ENCODE peak calls at places on chromosomes 5 and 9, in four cellular contexts. One of them, this sample, is unnamed.

GRCh38 chr9:111622626-111623025 is 8.5 kb upstream of the DNAJC25 start:
- DNase-seq in IMR-90: peak; percentile 83
- DNase-seq in H1: no peak
- DNase-seq in H9: no peak
- DNase-seq in this sample: no peak

GRCh38 chr5:131079232-131079631 is 85.8 kb downstream of the HINT1 start:
- DNase-seq in IMR-90: no peak
- DNase-seq in H1: no peak
- DNase-seq in H9: no peak
- DNase-seq in this sample: no peak

GRCh38 chr9:132923346-132923902 is 21.0 kb downstream of the TSC1 start:
- DNase-seq in IMR-90: no peak
- DNase-seq in H1: no peak
- DNase-seq in H9: no peak
- DNase-seq in this sample: no peak

GRCh38 chr5:159210306-159210722 is 961 bp upstream of the RNF145 start:
- DNase-seq in IMR-90: no peak
- DNase-seq in H1: no peak
- DNase-seq in H9: no peak
- DNase-seq in this sample: peak; percentile 13

GRCh38 chr5:33441241-33441844 is 578 bp downstream of the TARS1 start:
- DNase-seq in IMR-90: peak; percentile 73
- DNase-seq in H1: no peak
- DNase-seq in H9: no peak
- DNase-seq in this sample: no peak

GRCh38 chr5:150073086-150073625 is 13.2 kb downstream of the CSF1R start:
- DNase-seq in IMR-90: no peak
- DNase-seq in H1: no peak
- DNase-seq in H9: no peak
- DNase-seq in this sample: no peak

GRCh38 chr9:117250610-117251215 is 164.1 kb downstream of the ASTN2 start:
- DNase-seq in IMR-90: no peak
- DNase-seq in H1: no peak
- DNase-seq in H9: no peak
- DNase-seq in this sample: no peak

GRCh38 chr5:172878585-172879433 is 44.8 kb downstream of the ERGIC1 start:
- DNase-seq in IMR-90: peak; percentile 74
- DNase-seq in H1: no peak
- DNase-seq in H9: no peak
- DNase-seq in this sample: no peak

GRCh38 chr5:128881609-128882008 is 83.7 kb upstream of the SLC27A6 start:
- DNase-seq in IMR-90: no peak
- DNase-seq in H1: no peak
- DNase-seq in H9: no peak
- DNase-seq in this sample: no peak

GRCh38 chr5:92472981-92473566 is 1090.0 kb upstream of the ARRDC3 start:
- DNase-seq in IMR-90: no peak
- DNase-seq in H1: no peak
- DNase-seq in H9: no peak
- DNase-seq in this sample: no peak

GRCh38 chr5:74372502-74373445 is 267.8 kb downstream of the ENC1 start:
- DNase-seq in IMR-90: peak; percentile 24
- DNase-seq in H1: no peak
- DNase-seq in H9: no peak
- DNase-seq in this sample: no peak

GRCh38 chr9:87109182-87109581 is 161.9 kb upstream of the GAS1 start:
- DNase-seq in IMR-90: peak; percentile 36
- DNase-seq in H1: no peak
- DNase-seq in H9: no peak
- DNase-seq in this sample: no peak

GRCh38 chr9:84212982-84213381 is 127.6 kb downstream of the SLC28A3 start:
- DNase-seq in IMR-90: no peak
- DNase-seq in H1: no peak
- DNase-seq in H9: no peak
- DNase-seq in this sample: no peak

GRCh38 chr9:21789541-21790037 is 12.8 kb upstream of the MTAP start:
- DNase-seq in IMR-90: peak; percentile 95
- DNase-seq in H1: no peak
- DNase-seq in H9: peak; percentile 45
- DNase-seq in this sample: peak; percentile 88

GRCh38 chr5:3310551-3311340 is 284.9 kb upstream of the IRX1 start:
- DNase-seq in IMR-90: no peak
- DNase-seq in H1: no peak
- DNase-seq in H9: no peak
- DNase-seq in this sample: no peak

GRCh38 chr9:106481003-106481614 is 381.9 kb upstream of the ZNF462 start:
- DNase-seq in IMR-90: no peak
- DNase-seq in H1: no peak
- DNase-seq in H9: no peak
- DNase-seq in this sample: no peak

GRCh38 chr5:140365941-140366340 is 5.9 kb downstream of the SLC4A9 start:
- DNase-seq in IMR-90: no peak
- DNase-seq in H1: no peak
- DNase-seq in H9: no peak
- DNase-seq in this sample: no peak

GRCh38 chr9:91727316-91727861 is 222.6 kb downstream of the ROR2 start:
- DNase-seq in IMR-90: peak; percentile 56
- DNase-seq in H1: peak; percentile 61
- DNase-seq in H9: peak; percentile 67
- DNase-seq in this sample: peak; percentile 76

GRCh38 chr9:80410106-80410505 is 838.3 kb downstream of the TLE4 start:
- DNase-seq in IMR-90: no peak
- DNase-seq in H1: peak; percentile 52
- DNase-seq in H9: peak; percentile 72
- DNase-seq in this sample: peak; percentile 72

GRCh38 chr9:94900222-94901018 is 173.9 kb downstream of the AOPEP start:
- DNase-seq in IMR-90: peak; percentile 97
- DNase-seq in H1: peak; percentile 28
- DNase-seq in H9: peak; percentile 8
- DNase-seq in this sample: no peak

GRCh38 chr9:13078164-13078563 is 201.3 kb downstream of the MPDZ start:
- DNase-seq in IMR-90: no peak
- DNase-seq in H1: no peak
- DNase-seq in H9: no peak
- DNase-seq in this sample: no peak

GRCh38 chr5:74682636-74683035 is 2.4 kb upstream of the HEXB start:
- DNase-seq in IMR-90: no peak
- DNase-seq in H1: no peak
- DNase-seq in H9: no peak
- DNase-seq in this sample: no peak

GRCh38 chr9:10538073-10538472 is 74.7 kb downstream of the PTPRD start:
- DNase-seq in IMR-90: no peak
- DNase-seq in H1: no peak
- DNase-seq in H9: no peak
- DNase-seq in this sample: no peak

GRCh38 chr9:127555830-127556820 is 56.0 kb upstream of the STXBP1 start:
- DNase-seq in IMR-90: peak; percentile 96
- DNase-seq in H1: no peak
- DNase-seq in H9: peak; percentile 46
- DNase-seq in this sample: peak; percentile 65

GRCh38 chr5:75617746-75618352 is 6.6 kb downstream of the ANKDD1B start:
- DNase-seq in IMR-90: no peak
- DNase-seq in H1: no peak
- DNase-seq in H9: no peak
- DNase-seq in this sample: no peak

GRCh38 chr9:76996700-76997099 is 22.8 kb upstream of the FOXB2 start:
- DNase-seq in IMR-90: peak; percentile 21
- DNase-seq in H1: peak; percentile 68
- DNase-seq in H9: peak; percentile 78
- DNase-seq in this sample: peak; percentile 69

GRCh38 chr9:71042448-71042847 is 79.0 kb downstream of the TRPM3 start:
- DNase-seq in IMR-90: no peak
- DNase-seq in H1: no peak
- DNase-seq in H9: no peak
- DNase-seq in this sample: no peak

GRCh38 chr5:10424124-10424731 is 17.5 kb upstream of the ROPN1L start:
- DNase-seq in IMR-90: peak; percentile 44
- DNase-seq in H1: no peak
- DNase-seq in H9: peak; percentile 39
- DNase-seq in this sample: peak; percentile 76

GRCh38 chr5:101091902-101092301 is 188.8 kb upstream of the ST8SIA4 start:
- DNase-seq in IMR-90: no peak
- DNase-seq in H1: no peak
- DNase-seq in H9: no peak
- DNase-seq in this sample: no peak
- H3K56ac ChIP-seq in IMR-90: no peak overlapping the region
- H3K56ac ChIP-seq in H1: no peak overlapping the region
- H3K56ac ChIP-seq in H9: no peak overlapping the region
- H3K56ac ChIP-seq in this sample: no peak overlapping the region

DNA sequence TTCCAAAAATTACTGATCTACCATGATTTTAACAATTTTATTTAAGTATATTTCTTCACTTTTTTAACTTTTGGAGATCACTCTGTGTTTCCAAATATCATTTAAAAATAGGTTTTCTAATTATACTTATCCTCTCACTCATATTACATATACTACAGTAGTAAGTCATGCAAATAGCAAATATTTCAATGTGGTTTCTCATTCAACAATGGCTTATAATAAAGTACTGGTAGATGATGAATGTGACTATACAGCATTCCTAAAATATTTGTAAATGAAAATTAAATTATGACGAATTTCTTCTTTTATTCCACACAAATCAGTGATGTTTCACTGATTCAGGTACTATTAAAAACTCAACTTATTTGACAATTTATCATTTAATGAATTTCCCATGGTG is 176.3 kb upstream of the MEF2C start:
- DNase-seq in IMR-90: no peak
- DNase-seq in H1: no peak
- DNase-seq in H9: no peak
- DNase-seq in this sample: no peak
- H3K56ac ChIP-seq in IMR-90: no peak overlapping the region
- H3K56ac ChIP-seq in H1: no peak overlapping the region
- H3K56ac ChIP-seq in H9: no peak overlapping the region
- H3K56ac ChIP-seq in this sample: no peak overlapping the region

GRCh38 chr9:567746-568305 is 273.7 kb upstream of the DMRT1 start:
- DNase-seq in IMR-90: no peak
- DNase-seq in H1: no peak
- DNase-seq in H9: no peak
- DNase-seq in this sample: no peak
- H3K56ac ChIP-seq in IMR-90: no peak overlapping the region
- H3K56ac ChIP-seq in H1: no peak overlapping the region
- H3K56ac ChIP-seq in H9: no peak overlapping the region
- H3K56ac ChIP-seq in this sample: no peak overlapping the region

GRCh38 chr9:121563881-121564460 is 64.3 kb upstream of the GGTA1 start:
- DNase-seq in IMR-90: no peak
- DNase-seq in H1: no peak
- DNase-seq in H9: no peak
- DNase-seq in this sample: no peak
- H3K56ac ChIP-seq in IMR-90: no peak overlapping the region
- H3K56ac ChIP-seq in H1: no peak overlapping the region
- H3K56ac ChIP-seq in H9: no peak overlapping the region
- H3K56ac ChIP-seq in this sample: no peak overlapping the region

DNA sequence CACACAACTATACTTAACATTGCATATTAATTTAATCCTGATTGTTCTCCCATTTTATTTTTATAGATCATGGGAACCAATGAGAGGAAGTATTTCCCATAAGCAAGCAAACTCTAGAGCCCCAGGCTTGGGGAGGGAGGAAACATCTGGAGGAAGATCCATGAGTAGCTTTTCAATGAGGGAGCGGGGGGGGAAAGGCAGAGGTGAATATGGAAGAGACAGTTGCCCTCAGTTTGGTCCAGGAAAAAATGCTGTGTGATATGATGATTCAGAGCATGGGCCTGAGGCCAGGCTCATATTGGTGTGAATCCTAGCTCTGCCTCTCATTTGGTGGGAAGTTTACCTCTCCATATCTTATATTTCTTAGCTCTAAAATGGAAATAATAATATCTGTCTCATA is 42.2 kb upstream of the ALDOB start:
- DNase-seq in IMR-90: peak; percentile 51
- DNase-seq in H1: no peak
- DNase-seq in H9: no peak
- DNase-seq in this sample: no peak
- H3K56ac ChIP-seq in IMR-90: no peak overlapping the region
- H3K56ac ChIP-seq in H1: no peak overlapping the region
- H3K56ac ChIP-seq in H9: no peak overlapping the region
- H3K56ac ChIP-seq in this sample: no peak overlapping the region

DNA sequence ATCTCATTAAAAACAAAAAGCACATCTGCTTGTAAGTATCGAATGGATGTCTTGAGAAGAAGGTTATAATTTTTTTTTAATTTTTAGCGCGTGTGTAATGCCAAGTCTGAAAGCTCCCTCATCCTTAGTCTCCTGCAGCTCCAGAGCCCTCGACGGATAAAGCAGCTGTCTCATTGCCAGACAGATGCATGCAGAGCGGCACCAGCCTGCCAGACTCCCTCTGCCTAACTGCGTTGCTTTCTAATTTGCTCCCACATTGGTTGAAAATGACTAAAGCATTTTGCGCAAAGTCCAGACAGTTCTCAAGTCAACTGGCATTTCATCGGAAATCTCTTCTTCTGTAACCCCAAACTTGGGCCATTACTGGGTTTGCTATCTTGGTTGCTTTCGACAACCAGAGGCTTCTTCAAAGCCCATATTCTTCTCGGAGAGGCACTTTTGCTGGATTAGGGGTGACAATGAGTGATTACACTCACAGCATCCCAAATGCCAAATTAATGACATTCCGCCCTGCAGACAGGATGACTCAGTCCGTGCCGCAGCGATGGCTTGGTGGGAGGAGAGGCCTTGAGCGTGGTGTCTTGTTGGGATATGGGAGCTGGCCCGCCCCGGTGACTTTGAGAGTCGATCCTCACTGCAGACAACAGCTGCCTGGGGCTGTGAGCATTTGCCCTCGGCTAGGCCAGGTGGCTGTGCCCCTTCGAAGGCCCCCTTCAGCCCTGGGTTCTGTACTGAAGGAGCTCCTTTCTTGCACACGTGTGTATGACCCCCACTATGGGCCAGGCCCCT is 29.6 kb downstream of the OLFM1 start:
- DNase-seq in IMR-90: no peak
- DNase-seq in H1: no peak
- DNase-seq in H9: no peak
- DNase-seq in this sample: peak; percentile 62
- H3K56ac ChIP-seq in IMR-90: no peak overlapping the region
- H3K56ac ChIP-seq in H1: no peak overlapping the region
- H3K56ac ChIP-seq in H9: no peak overlapping the region
- H3K56ac ChIP-seq in this sample: no peak overlapping the region

DNA sequence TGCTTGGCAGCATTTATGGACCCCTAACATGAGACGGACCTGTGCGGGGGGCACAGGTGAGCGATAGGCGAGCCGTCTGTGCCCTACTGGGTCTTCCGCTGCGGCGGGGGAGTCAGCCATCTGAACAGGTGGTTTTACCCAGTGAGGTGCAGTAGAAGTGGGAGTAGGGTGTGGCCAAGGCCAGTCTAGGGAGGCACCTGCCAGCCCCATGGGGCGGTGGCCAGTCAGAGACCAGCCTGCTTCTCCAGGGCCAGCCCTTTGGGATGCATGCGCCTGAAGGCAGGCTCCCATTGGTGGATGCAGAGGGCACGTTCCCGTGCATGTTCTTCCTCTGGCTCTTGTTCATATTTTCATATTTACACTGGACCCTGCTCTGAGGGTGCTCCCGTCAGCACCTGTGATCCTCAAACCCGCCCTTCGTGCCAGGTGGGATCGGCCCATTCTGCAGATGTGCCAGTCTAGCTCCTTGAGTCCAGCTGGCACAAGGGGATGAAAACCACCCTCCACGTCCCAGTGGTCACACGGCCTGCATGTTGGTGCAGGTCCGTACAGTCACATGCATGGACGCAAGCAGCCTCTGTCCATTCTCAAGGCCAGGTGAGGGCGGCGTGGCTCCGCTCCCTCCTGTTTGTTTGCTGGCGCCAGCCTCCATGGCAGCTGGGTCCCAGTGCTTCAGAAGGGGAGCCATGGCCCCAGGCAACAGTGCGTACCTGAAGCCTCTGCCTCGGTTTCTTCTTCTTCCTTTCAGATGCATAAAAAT is 9.0 kb downstream of the COL5A1 start:
- DNase-seq in IMR-90: no peak
- DNase-seq in H1: no peak
- DNase-seq in H9: no peak
- DNase-seq in this sample: no peak
- H3K56ac ChIP-seq in IMR-90: no peak overlapping the region
- H3K56ac ChIP-seq in H1: no peak overlapping the region
- H3K56ac ChIP-seq in H9: no peak overlapping the region
- H3K56ac ChIP-seq in this sample: no peak overlapping the region